ENCODE peak calls at places on chromosomes 5 and 9, in five cellular contexts. K is prostate gland, W is stomach, Y is HCT116, H is vagina. V is an unnamed sample.

GRCh38 chr9:121884057-121884512 is 209.0 kb downstream of the TTLL11 start:
- DNase-seq in K (no peak), W (no peak), Y (no peak), H (no peak), V (no peak)

GRCh38 chr5:28523887-28524637 is 1485.7 kb upstream of the CDH9 start:
- DNase-seq in K (no peak), W (no peak), Y (no peak), H (no peak), V (peak; percentile 45)

GRCh38 chr5:55994502-55994997 is at the start of gene IL6ST:
- DNase-seq in K (peak; percentile 51), W (peak; percentile 71), Y (no peak), H (no peak), V (peak; percentile 83)

GRCh38 chr9:133701321-133701980 is 36.7 kb downstream of the SARDH start:
- DNase-seq in K (no peak), W (no peak), Y (no peak), H (no peak), V (no peak)

GRCh38 chr5:570886-571285 is 41.3 kb upstream of the CEP72 start:
- DNase-seq in K (no peak), W (no peak), Y (no peak), H (no peak), V (no peak)

GRCh38 chr5:136120529-136120928 is 12.1 kb upstream of the SMAD5 start:
- DNase-seq in K (no peak), W (no peak), Y (no peak), H (no peak), V (no peak)

GRCh38 chr9:121500165-121500478 is 478 bp upstream of the GGTA1 start:
- DNase-seq in K (no peak), W (no peak), Y (no peak), H (no peak), V (no peak)

GRCh38 chr9:116717150-116717549 is 30.0 kb downstream of the TRIM32 start:
- DNase-seq in K (no peak), W (no peak), Y (no peak), H (no peak), V (no peak)

GRCh38 chr9:134919316-134919715 is 1.6 kb upstream of the FCN1 start:
- DNase-seq in K (no peak), W (no peak), Y (no peak), H (no peak), V (no peak)

GRCh38 chr9:5041390-5042115 is 56.5 kb downstream of the JAK2 start:
- DNase-seq in K (no peak), W (no peak), Y (no peak), H (no peak), V (no peak)

GRCh38 chr9:136562746-136563506 is 17.1 kb upstream of the NOTCH1 start:
- DNase-seq in K (no peak), W (no peak), Y (no peak), H (no peak), V (peak; percentile 39)

GRCh38 chr9:14585730-14586473 is 107.3 kb downstream of the ZDHHC21 start:
- DNase-seq in K (no peak), W (no peak), Y (no peak), H (no peak), V (no peak)

GRCh38 chr5:128083811-128084227 is 253 bp downstream of the SLC12A2 start:
- DNase-seq in K (no peak), W (no peak), Y (no peak), H (no peak), V (peak; percentile 75)

GRCh38 chr5:1733369-1733768 is 66.3 kb downstream of the MRPL36 start:
- DNase-seq in K (peak; percentile 1), W (no peak), Y (no peak), H (no peak), V (no peak)

GRCh38 chr5:40957048-40957447 is 47.8 kb downstream of the C7 start:
- DNase-seq in K (no peak), W (no peak), Y (no peak), H (no peak), V (no peak)

GRCh38 chr5:32710859-32711692 is at the start of gene NPR3:
- DNase-seq in K (no peak), W (no peak), Y (no peak), H (no peak), V (no peak)

DNA sequence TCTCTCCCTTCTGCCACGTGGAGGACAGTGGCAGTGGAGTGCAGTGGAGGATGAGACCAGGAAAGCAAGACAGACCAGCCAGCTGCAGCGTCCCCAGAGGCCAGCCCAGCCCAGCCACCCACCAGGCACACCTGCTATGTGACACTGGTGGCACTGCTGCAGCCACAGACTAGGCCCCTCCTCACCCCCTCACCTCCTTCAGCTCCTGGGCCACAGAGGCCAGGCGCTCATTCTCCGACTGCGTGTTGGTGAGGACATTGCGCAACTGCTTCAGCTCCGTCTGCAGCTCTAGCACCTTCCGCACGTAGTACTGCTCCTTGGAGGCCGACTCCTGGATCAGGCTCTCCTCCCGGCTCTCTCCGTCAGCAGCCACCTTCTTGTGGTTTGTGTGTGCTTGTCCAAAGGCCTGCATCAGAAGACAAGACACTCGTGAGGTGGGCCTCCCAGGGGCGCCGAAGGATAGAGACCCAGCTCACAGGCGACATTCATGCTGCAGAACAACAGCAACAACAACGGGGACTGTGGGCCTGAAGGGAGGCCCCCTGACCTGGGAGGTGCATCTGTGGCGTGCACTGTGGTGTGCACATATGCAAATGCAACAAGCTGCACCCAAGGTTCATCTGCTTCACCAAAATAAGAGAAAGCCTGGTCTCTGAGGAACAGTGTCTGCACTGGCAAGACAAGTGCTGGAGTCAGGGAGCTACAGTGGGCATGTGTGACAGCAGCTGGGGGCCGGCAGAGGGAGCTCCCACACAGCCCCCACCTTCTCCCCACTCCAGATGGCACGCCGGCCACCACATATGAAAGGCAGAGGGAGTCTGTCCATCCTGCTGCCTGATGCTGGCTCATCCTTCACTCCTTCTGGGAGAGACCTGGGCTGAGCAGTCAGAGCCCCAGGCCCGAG is 35.5 kb downstream of the BICD2 start:
- DNase-seq in K (no peak), W (peak; percentile 25), Y (no peak), H (peak; percentile 88), V (no peak)
- TF ChIP-seq CTCF in K (peak; percentile 36), W (no peak), Y (no peak), H (no peak), V (peak; percentile 14)

GRCh38 chr9:124264812-124265211 is 7.1 kb downstream of the NEK6 start:
- DNase-seq in K (peak; percentile 69), W (no peak), Y (no peak), H (no peak), V (no peak)

GRCh38 chr9:124266826-124267201 is 9.1 kb downstream of the NEK6 start:
- DNase-seq in K (no peak), W (no peak), Y (no peak), H (no peak), V (no peak)

GRCh38 chr9:124267271-124267807 is 9.6 kb downstream of the NEK6 start:
- DNase-seq in K (peak; percentile 95), W (peak; percentile 91), Y (no peak), H (no peak), V (peak; percentile 89)

GRCh38 chr9:124268248-124268647 is 10.5 kb downstream of the NEK6 start:
- DNase-seq in K (no peak), W (no peak), Y (no peak), H (no peak), V (no peak)

GRCh38 chr9:124266139-124266825 is 8.5 kb downstream of the NEK6 start:
- DNase-seq in K (no peak), W (no peak), Y (no peak), H (no peak), V (peak; percentile 43)
- TF ChIP-seq POLR2AphosphoS5 in K (no peak), W (no peak), Y (no peak), H (no peak), V (no peak)

DNA sequence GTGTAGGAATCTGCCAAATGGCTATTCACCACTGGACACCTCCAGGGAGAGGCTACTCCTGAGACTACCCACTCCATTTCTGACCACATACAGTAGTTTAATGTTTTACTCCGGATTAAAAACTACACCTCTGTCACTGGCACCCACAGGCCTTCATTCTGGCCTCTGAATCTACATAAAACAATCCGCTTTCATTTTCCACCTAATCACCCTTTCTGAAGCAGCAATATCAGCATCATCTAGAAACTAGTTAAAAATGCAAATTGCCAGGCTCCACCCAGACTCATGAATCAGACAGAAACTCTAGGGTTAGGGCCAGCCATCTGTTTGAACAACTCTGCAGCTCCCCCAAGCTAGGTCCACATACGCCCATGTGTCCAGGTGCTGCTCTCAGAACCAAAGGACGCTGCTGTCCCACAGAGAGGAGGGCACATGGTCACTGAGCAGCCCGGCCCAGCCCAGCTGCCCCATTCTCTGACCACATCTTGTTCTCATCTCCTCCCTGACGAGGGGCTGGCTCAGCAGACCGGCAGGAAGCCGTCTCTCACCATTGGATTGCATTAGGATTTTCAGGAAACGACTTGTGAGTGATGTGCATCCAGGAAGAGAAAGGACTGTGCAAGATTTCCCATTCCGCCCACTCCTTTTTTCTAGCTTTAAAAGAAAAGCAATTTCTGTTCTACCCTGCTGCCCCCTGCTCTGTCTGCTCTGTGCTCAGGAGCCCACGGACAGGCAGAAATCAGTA is 34.7 kb downstream of the ADAM19 start:
- DNase-seq in K (no peak), W (peak; percentile 39), Y (no peak), H (no peak), V (peak; percentile 79)
- H3K27ac ChIP-seq in K (peak overlapping the region; percentile 55), W (peak overlapping the region; percentile 83), Y (no peak overlapping the region), H (peak overlapping the region; percentile 63), V (peak overlapping the region; percentile 72)

DNA sequence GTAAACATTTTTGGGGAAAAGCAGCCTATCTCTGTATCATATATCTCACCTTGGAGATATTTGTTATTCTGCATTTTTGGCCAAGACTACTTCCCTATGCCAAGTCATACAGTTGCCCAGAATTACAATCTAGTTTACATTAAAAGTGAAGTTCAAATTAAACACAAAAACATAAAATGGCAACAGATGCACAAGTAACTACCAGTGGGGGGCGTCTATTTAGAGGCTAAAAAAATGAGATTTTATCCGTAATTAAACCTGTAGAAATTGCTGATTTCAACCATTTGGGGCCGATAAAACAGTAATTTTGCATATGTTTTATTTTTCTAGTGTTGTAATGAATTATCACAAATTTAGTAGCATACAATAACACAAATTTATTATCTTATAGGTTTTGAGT is 787.1 kb upstream of the CHD1 start:
- DNase-seq in K (no peak), W (no peak), Y (no peak), H (no peak), V (no peak)
- TF ChIP-seq CTCF in K (no peak), W (no peak), Y (no peak), H (no peak), V (no peak)

DNA sequence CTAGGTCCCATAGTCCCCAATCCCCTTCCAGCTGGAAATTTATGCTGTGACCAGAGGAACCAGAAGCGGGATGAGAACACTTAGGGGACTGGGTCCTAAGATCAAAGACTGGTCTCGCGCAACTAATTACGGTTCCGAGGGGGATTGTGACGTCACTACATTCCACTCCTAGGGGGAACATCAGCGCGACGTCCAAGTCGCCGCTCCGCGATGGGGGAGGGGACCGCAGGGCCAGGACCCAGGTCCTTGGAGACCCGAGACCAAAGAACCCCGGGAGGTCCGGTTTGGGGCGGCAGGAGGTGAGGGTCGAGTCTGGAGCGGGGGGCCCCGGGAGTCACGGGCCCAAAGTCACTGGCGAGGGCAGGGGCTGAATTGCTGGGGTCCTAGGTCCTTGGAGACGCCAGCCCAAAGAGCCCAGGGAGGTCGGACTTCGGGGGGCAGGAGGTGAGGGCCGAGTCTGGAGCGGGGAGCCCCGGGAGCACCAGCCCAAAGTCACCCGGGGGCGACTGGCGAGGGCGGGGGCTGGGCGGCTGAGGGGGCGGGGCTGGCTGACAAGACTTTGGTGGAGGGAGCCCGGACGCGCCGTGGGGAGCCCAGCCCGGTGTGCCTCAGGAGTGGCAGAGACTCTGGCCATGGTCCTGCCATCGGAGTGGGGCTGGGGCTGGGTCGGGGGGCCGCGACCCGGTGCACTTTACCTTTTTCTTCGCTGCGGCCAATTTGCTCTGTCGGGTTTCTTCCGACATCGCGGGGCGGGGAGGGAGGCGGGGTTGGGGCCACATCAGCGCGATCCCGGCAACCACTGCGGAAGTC is at the start of gene GOLGA2:
- DNase-seq in K (no peak), W (no peak), Y (peak; percentile 24), H (no peak), V (peak; percentile 58)
- TF ChIP-seq POLR2AphosphoS5 in K (no peak), W (no peak), Y (peak; percentile 58), H (no peak), V (no peak)

GRCh38 chr9:114153761-114154596 is 1.4 kb upstream of the COL27A1 start:
- DNase-seq in K (peak; percentile 29), W (peak; percentile 33), Y (no peak), H (no peak), V (no peak)
- H3K27ac ChIP-seq in K (no peak overlapping the region), W (no peak overlapping the region), Y (no peak overlapping the region), H (no peak overlapping the region), V (no peak overlapping the region)

V was measured in endothelial cell of umbilical vein.